ENCODE peak calls at places on chromosomes 12 and 14, in eight cellular contexts. One of them, this sample, is unnamed.

GRCh38 chr14:59570122-59570521 is 6.5 kb downstream of the CCDC175 start:
- DNase-seq in KG1: no peak
- DNase-seq in adipocyte: no peak
- DNase-seq in fibroblast of pulmonary artery: peak
- DNase-seq in activated effector memory CD4-positive, alpha-beta T cell treated with Interleukin-2 at 50 U/mL for 16 hours: no peak
- DNase-seq in endodermal cell: no peak
- DNase-seq in RWPE1: no peak
- DNase-seq in ELR: no peak
- DNase-seq in this sample: no peak

GRCh38 chr12:122523280-122523679 is 3.5 kb downstream of the RSRC2 start:
- DNase-seq in RWPE1: no peak
- DNase-seq in fibroblast of pulmonary artery: peak
- DNase-seq in endodermal cell: peak
- DNase-seq in activated effector memory CD4-positive, alpha-beta T cell treated with Interleukin-2 at 50 U/mL for 16 hours: no peak
- DNase-seq in ELR: peak
- DNase-seq in KG1: no peak
- DNase-seq in adipocyte: peak
- DNase-seq in this sample: no peak

GRCh38 chr12:108633534-108634224 is at the start of gene SELPLG:
- DNase-seq in adipocyte: no peak
- DNase-seq in ELR: no peak
- DNase-seq in KG1: peak
- DNase-seq in activated effector memory CD4-positive, alpha-beta T cell treated with Interleukin-2 at 50 U/mL for 16 hours: peak
- DNase-seq in fibroblast of pulmonary artery: no peak
- DNase-seq in endodermal cell: no peak
- DNase-seq in RWPE1: no peak
- DNase-seq in this sample: no peak

GRCh38 chr14:32933623-32933942 is 5.1 kb upstream of the NPAS3 start:
- DNase-seq in ELR: peak
- DNase-seq in fibroblast of pulmonary artery: peak
- DNase-seq in adipocyte: peak
- DNase-seq in RWPE1: no peak
- DNase-seq in endodermal cell: no peak
- DNase-seq in activated effector memory CD4-positive, alpha-beta T cell treated with Interleukin-2 at 50 U/mL for 16 hours: no peak
- DNase-seq in KG1: no peak
- DNase-seq in this sample: no peak

GRCh38 chr14:86462193-86462592 is 932.2 kb downstream of the FLRT2 start:
- DNase-seq in RWPE1: no peak
- DNase-seq in KG1: peak
- DNase-seq in fibroblast of pulmonary artery: peak
- DNase-seq in ELR: peak
- DNase-seq in adipocyte: peak
- DNase-seq in activated effector memory CD4-positive, alpha-beta T cell treated with Interleukin-2 at 50 U/mL for 16 hours: no peak
- DNase-seq in endodermal cell: peak
- DNase-seq in this sample: peak

GRCh38 chr12:28173440-28173839 is 16.8 kb upstream of the CCDC91 start:
- DNase-seq in activated effector memory CD4-positive, alpha-beta T cell treated with Interleukin-2 at 50 U/mL for 16 hours: no peak
- DNase-seq in KG1: no peak
- DNase-seq in adipocyte: no peak
- DNase-seq in fibroblast of pulmonary artery: no peak
- DNase-seq in ELR: no peak
- DNase-seq in endodermal cell: no peak
- DNase-seq in RWPE1: no peak
- DNase-seq in this sample: no peak

GRCh38 chr12:50013361-50014147 is 11.7 kb downstream of the RACGAP1 start:
- DNase-seq in endodermal cell: no peak
- DNase-seq in activated effector memory CD4-positive, alpha-beta T cell treated with Interleukin-2 at 50 U/mL for 16 hours: no peak
- DNase-seq in ELR: no peak
- DNase-seq in adipocyte: no peak
- DNase-seq in KG1: no peak
- DNase-seq in RWPE1: no peak
- DNase-seq in fibroblast of pulmonary artery: no peak
- DNase-seq in this sample: no peak

GRCh38 chr14:78530078-78530477 is 359.9 kb downstream of the NRXN3 start:
- DNase-seq in adipocyte: peak
- DNase-seq in endodermal cell: peak
- DNase-seq in fibroblast of pulmonary artery: peak
- DNase-seq in ELR: peak
- DNase-seq in activated effector memory CD4-positive, alpha-beta T cell treated with Interleukin-2 at 50 U/mL for 16 hours: no peak
- DNase-seq in RWPE1: peak
- DNase-seq in KG1: peak
- DNase-seq in this sample: no peak

GRCh38 chr14:75132374-75133086 is 5.7 kb upstream of the NEK9 start:
- DNase-seq in activated effector memory CD4-positive, alpha-beta T cell treated with Interleukin-2 at 50 U/mL for 16 hours: no peak
- DNase-seq in fibroblast of pulmonary artery: peak
- DNase-seq in ELR: peak
- DNase-seq in KG1: peak
- DNase-seq in endodermal cell: peak
- DNase-seq in RWPE1: peak
- DNase-seq in adipocyte: peak
- DNase-seq in this sample: peak

GRCh38 chr12:91565246-91565645 is 382.6 kb upstream of the DCN start:
- DNase-seq in ELR: no peak
- DNase-seq in adipocyte: peak
- DNase-seq in endodermal cell: no peak
- DNase-seq in RWPE1: no peak
- DNase-seq in activated effector memory CD4-positive, alpha-beta T cell treated with Interleukin-2 at 50 U/mL for 16 hours: no peak
- DNase-seq in fibroblast of pulmonary artery: peak
- DNase-seq in KG1: no peak
- DNase-seq in this sample: no peak